ENCODE peak calls at places on chromosomes 11 and 22, in ten cellular contexts. One of them, this sample, is unnamed.
A peak's percentile ranks its signal among the peaks of the same experiment; 100 is the strongest.

GRCh38 chr22:50260801-50261614 is 475 bp downstream of the MAPK12 start:
- DNase-seq in Daoy: peak; percentile 76
- DNase-seq in GM06990: peak; percentile 68
- DNase-seq in left ventricle myocardium superior: peak; percentile 76
- DNase-seq in stimulated activated naive CD4-positive, alpha-beta T cell: no peak
- DNase-seq in cardiac septum: no peak
- DNase-seq in colonic mucosa: no peak
- DNase-seq in fibroblast of the conjunctiva: no peak
- DNase-seq in SHP77: no peak
- DNase-seq in cardiac fibroblast: peak; percentile 71
- DNase-seq in this sample: no peak

GRCh38 chr22:30262112-30262511 is 4.5 kb downstream of the OSM start:
- DNase-seq in fibroblast of the conjunctiva: no peak
- DNase-seq in colonic mucosa: no peak
- DNase-seq in SHP77: no peak
- DNase-seq in left ventricle myocardium superior: no peak
- DNase-seq in stimulated activated naive CD4-positive, alpha-beta T cell: no peak
- DNase-seq in cardiac fibroblast: no peak
- DNase-seq in cardiac septum: no peak
- DNase-seq in GM06990: no peak
- DNase-seq in Daoy: no peak
- DNase-seq in this sample: no peak

GRCh38 chr22:44883011-44883421 is 126.8 kb downstream of the PHF21B start:
- DNase-seq in colonic mucosa: no peak
- DNase-seq in stimulated activated naive CD4-positive, alpha-beta T cell: no peak
- DNase-seq in left ventricle myocardium superior: no peak
- DNase-seq in fibroblast of the conjunctiva: no peak
- DNase-seq in SHP77: no peak
- DNase-seq in GM06990: no peak
- DNase-seq in cardiac fibroblast: no peak
- DNase-seq in Daoy: no peak
- DNase-seq in cardiac septum: peak; percentile 41
- DNase-seq in this sample: no peak

GRCh38 chr22:30568137-30568805 is 6.2 kb downstream of the GAL3ST1 start:
- DNase-seq in GM06990: no peak
- DNase-seq in SHP77: no peak
- DNase-seq in fibroblast of the conjunctiva: no peak
- DNase-seq in cardiac septum: no peak
- DNase-seq in left ventricle myocardium superior: no peak
- DNase-seq in stimulated activated naive CD4-positive, alpha-beta T cell: no peak
- DNase-seq in Daoy: no peak
- DNase-seq in cardiac fibroblast: no peak
- DNase-seq in colonic mucosa: no peak
- DNase-seq in this sample: no peak

GRCh38 chr22:44410396-44411056 is 87.5 kb downstream of the RTL6 start:
- DNase-seq in fibroblast of the conjunctiva: no peak
- DNase-seq in Daoy: no peak
- DNase-seq in cardiac fibroblast: no peak
- DNase-seq in GM06990: no peak
- DNase-seq in cardiac septum: peak; percentile 76
- DNase-seq in stimulated activated naive CD4-positive, alpha-beta T cell: no peak
- DNase-seq in left ventricle myocardium superior: peak; percentile 70
- DNase-seq in colonic mucosa: no peak
- DNase-seq in SHP77: peak; percentile 58
- DNase-seq in this sample: no peak

GRCh38 chr11:113341388-113342165 is 27.2 kb downstream of the TTC12 start:
- DNase-seq in colonic mucosa: no peak
- DNase-seq in SHP77: no peak
- DNase-seq in fibroblast of the conjunctiva: no peak
- DNase-seq in stimulated activated naive CD4-positive, alpha-beta T cell: no peak
- DNase-seq in GM06990: no peak
- DNase-seq in left ventricle myocardium superior: no peak
- DNase-seq in Daoy: no peak
- DNase-seq in cardiac septum: no peak
- DNase-seq in cardiac fibroblast: peak; percentile 1
- DNase-seq in this sample: no peak

GRCh38 chr11:1504164-1504563 is 17.6 kb upstream of the MOB2 start:
- DNase-seq in GM06990: no peak
- DNase-seq in SHP77: no peak
- DNase-seq in fibroblast of the conjunctiva: no peak
- DNase-seq in left ventricle myocardium superior: no peak
- DNase-seq in cardiac fibroblast: no peak
- DNase-seq in stimulated activated naive CD4-positive, alpha-beta T cell: no peak
- DNase-seq in cardiac septum: no peak
- DNase-seq in colonic mucosa: no peak
- DNase-seq in Daoy: no peak
- DNase-seq in this sample: no peak

GRCh38 chr11:82872377-82873150 is 27.7 kb downstream of the PRCP start:
- DNase-seq in Daoy: no peak
- DNase-seq in stimulated activated naive CD4-positive, alpha-beta T cell: no peak
- DNase-seq in cardiac fibroblast: no peak
- DNase-seq in left ventricle myocardium superior: no peak
- DNase-seq in fibroblast of the conjunctiva: no peak
- DNase-seq in GM06990: no peak
- DNase-seq in cardiac septum: no peak
- DNase-seq in SHP77: no peak
- DNase-seq in colonic mucosa: no peak
- DNase-seq in this sample: no peak

GRCh38 chr22:20749453-20749852 is 24.5 kb upstream of the SERPIND1 start:
- DNase-seq in cardiac septum: no peak
- DNase-seq in SHP77: no peak
- DNase-seq in fibroblast of the conjunctiva: no peak
- DNase-seq in colonic mucosa: no peak
- DNase-seq in GM06990: no peak
- DNase-seq in cardiac fibroblast: no peak
- DNase-seq in stimulated activated naive CD4-positive, alpha-beta T cell: no peak
- DNase-seq in Daoy: no peak
- DNase-seq in left ventricle myocardium superior: no peak
- DNase-seq in this sample: no peak

GRCh38 chr11:8826901-8827560 is 84.0 kb upstream of the AKIP1 start:
- DNase-seq in fibroblast of the conjunctiva: no peak
- DNase-seq in colonic mucosa: no peak
- DNase-seq in stimulated activated naive CD4-positive, alpha-beta T cell: no peak
- DNase-seq in GM06990: no peak
- DNase-seq in cardiac fibroblast: no peak
- DNase-seq in SHP77: no peak
- DNase-seq in left ventricle myocardium superior: no peak
- DNase-seq in cardiac septum: no peak
- DNase-seq in Daoy: no peak
- DNase-seq in this sample: no peak

GRCh38 chr11:60428517-60428916 is 855 bp upstream of the MS4A5 start:
- DNase-seq in fibroblast of the conjunctiva: no peak
- DNase-seq in stimulated activated naive CD4-positive, alpha-beta T cell: no peak
- DNase-seq in GM06990: no peak
- DNase-seq in colonic mucosa: no peak
- DNase-seq in cardiac septum: no peak
- DNase-seq in Daoy: peak; percentile 83
- DNase-seq in SHP77: peak; percentile 50
- DNase-seq in left ventricle myocardium superior: no peak
- DNase-seq in cardiac fibroblast: peak; percentile 0
- DNase-seq in this sample: no peak

GRCh38 chr11:71343828-71344400 is 91.5 kb upstream of the SHANK2 start:
- DNase-seq in stimulated activated naive CD4-positive, alpha-beta T cell: no peak
- DNase-seq in cardiac fibroblast: no peak
- DNase-seq in fibroblast of the conjunctiva: no peak
- DNase-seq in SHP77: no peak
- DNase-seq in cardiac septum: no peak
- DNase-seq in GM06990: no peak
- DNase-seq in colonic mucosa: no peak
- DNase-seq in Daoy: no peak
- DNase-seq in left ventricle myocardium superior: no peak
- DNase-seq in this sample: no peak

GRCh38 chr11:129968611-129969419 is 33.8 kb downstream of the PRDM10 start:
- DNase-seq in left ventricle myocardium superior: no peak
- DNase-seq in cardiac septum: no peak
- DNase-seq in Daoy: no peak
- DNase-seq in SHP77: no peak
- DNase-seq in stimulated activated naive CD4-positive, alpha-beta T cell: no peak
- DNase-seq in GM06990: no peak
- DNase-seq in fibroblast of the conjunctiva: no peak
- DNase-seq in colonic mucosa: no peak
- DNase-seq in cardiac fibroblast: no peak
- DNase-seq in this sample: no peak

GRCh38 chr11:35141538-35141937 is 2.6 kb downstream of the CD44 start:
- DNase-seq in fibroblast of the conjunctiva: no peak
- DNase-seq in SHP77: no peak
- DNase-seq in colonic mucosa: peak; percentile 88
- DNase-seq in left ventricle myocardium superior: peak; percentile 62
- DNase-seq in Daoy: peak; percentile 50
- DNase-seq in cardiac fibroblast: no peak
- DNase-seq in cardiac septum: peak; percentile 84
- DNase-seq in stimulated activated naive CD4-positive, alpha-beta T cell: no peak
- DNase-seq in GM06990: no peak
- DNase-seq in this sample: no peak

GRCh38 chr22:46281866-46282678 is 14.3 kb downstream of the TTC38 start:
- DNase-seq in Daoy: no peak
- DNase-seq in stimulated activated naive CD4-positive, alpha-beta T cell: no peak
- DNase-seq in cardiac fibroblast: no peak
- DNase-seq in SHP77: no peak
- DNase-seq in colonic mucosa: no peak
- DNase-seq in cardiac septum: no peak
- DNase-seq in left ventricle myocardium superior: no peak
- DNase-seq in GM06990: no peak
- DNase-seq in fibroblast of the conjunctiva: no peak
- DNase-seq in this sample: no peak

GRCh38 chr22:38355275-38355674 is 38.0 kb upstream of the CSNK1E start:
- DNase-seq in cardiac septum: no peak
- DNase-seq in SHP77: no peak
- DNase-seq in left ventricle myocardium superior: no peak
- DNase-seq in stimulated activated naive CD4-positive, alpha-beta T cell: no peak
- DNase-seq in cardiac fibroblast: no peak
- DNase-seq in Daoy: no peak
- DNase-seq in GM06990: no peak
- DNase-seq in fibroblast of the conjunctiva: no peak
- DNase-seq in colonic mucosa: no peak
- DNase-seq in this sample: no peak

GRCh38 chr11:66856496-66857233 is at the start of gene LRFN4:
- DNase-seq in cardiac fibroblast: no peak
- DNase-seq in fibroblast of the conjunctiva: no peak
- DNase-seq in GM06990: no peak
- DNase-seq in cardiac septum: no peak
- DNase-seq in left ventricle myocardium superior: no peak
- DNase-seq in Daoy: peak; percentile 72
- DNase-seq in colonic mucosa: peak; percentile 57
- DNase-seq in stimulated activated naive CD4-positive, alpha-beta T cell: peak; percentile 44
- DNase-seq in SHP77: no peak
- DNase-seq in this sample: no peak

GRCh38 chr22:19844423-19845368 is 10.0 kb downstream of the GNB1L start:
- DNase-seq in SHP77: no peak
- DNase-seq in Daoy: peak; percentile 68
- DNase-seq in left ventricle myocardium superior: peak; percentile 68
- DNase-seq in GM06990: no peak
- DNase-seq in colonic mucosa: peak; percentile 22
- DNase-seq in fibroblast of the conjunctiva: no peak
- DNase-seq in cardiac septum: no peak
- DNase-seq in stimulated activated naive CD4-positive, alpha-beta T cell: peak; percentile 22
- DNase-seq in cardiac fibroblast: peak; percentile 45
- DNase-seq in this sample: peak; percentile 19

GRCh38 chr11:34308049-34308692 is 49.6 kb downstream of the ABTB2 start:
- DNase-seq in stimulated activated naive CD4-positive, alpha-beta T cell: no peak
- DNase-seq in colonic mucosa: no peak
- DNase-seq in left ventricle myocardium superior: no peak
- DNase-seq in Daoy: no peak
- DNase-seq in cardiac septum: no peak
- DNase-seq in cardiac fibroblast: peak; percentile 32
- DNase-seq in SHP77: no peak
- DNase-seq in GM06990: no peak
- DNase-seq in fibroblast of the conjunctiva: no peak
- DNase-seq in this sample: no peak

GRCh38 chr11:59918987-59919589 is 19.1 kb upstream of the OOSP1 start:
- DNase-seq in cardiac fibroblast: peak; percentile 81
- DNase-seq in GM06990: no peak
- DNase-seq in left ventricle myocardium superior: no peak
- DNase-seq in SHP77: peak; percentile 1
- DNase-seq in stimulated activated naive CD4-positive, alpha-beta T cell: no peak
- DNase-seq in colonic mucosa: peak; percentile 56
- DNase-seq in Daoy: peak; percentile 49
- DNase-seq in cardiac septum: no peak
- DNase-seq in fibroblast of the conjunctiva: peak; percentile 13
- DNase-seq in this sample: no peak

GRCh38 chr11:36618025-36618700 is 20.1 kb upstream of the RAG2 start:
- DNase-seq in left ventricle myocardium superior: no peak
- DNase-seq in SHP77: no peak
- DNase-seq in cardiac fibroblast: no peak
- DNase-seq in Daoy: no peak
- DNase-seq in GM06990: no peak
- DNase-seq in fibroblast of the conjunctiva: no peak
- DNase-seq in cardiac septum: no peak
- DNase-seq in colonic mucosa: no peak
- DNase-seq in stimulated activated naive CD4-positive, alpha-beta T cell: no peak
- DNase-seq in this sample: no peak

GRCh38 chr11:105111145-105111944 is 28.2 kb downstream of the CARD18 start:
- DNase-seq in cardiac fibroblast: no peak
- DNase-seq in fibroblast of the conjunctiva: no peak
- DNase-seq in Daoy: no peak
- DNase-seq in GM06990: no peak
- DNase-seq in cardiac septum: no peak
- DNase-seq in left ventricle myocardium superior: peak; percentile 19
- DNase-seq in colonic mucosa: no peak
- DNase-seq in SHP77: no peak
- DNase-seq in stimulated activated naive CD4-positive, alpha-beta T cell: no peak
- DNase-seq in this sample: no peak

GRCh38 chr11:86140334-86140733 is 71.5 kb upstream of the PICALM start:
- DNase-seq in colonic mucosa: no peak
- DNase-seq in GM06990: no peak
- DNase-seq in stimulated activated naive CD4-positive, alpha-beta T cell: no peak
- DNase-seq in cardiac septum: no peak
- DNase-seq in Daoy: no peak
- DNase-seq in left ventricle myocardium superior: no peak
- DNase-seq in SHP77: no peak
- DNase-seq in cardiac fibroblast: no peak
- DNase-seq in fibroblast of the conjunctiva: no peak
- DNase-seq in this sample: no peak

GRCh38 chr11:13375798-13376197 is 87.2 kb downstream of the BTBD10 start:
- DNase-seq in SHP77: no peak
- DNase-seq in stimulated activated naive CD4-positive, alpha-beta T cell: no peak
- DNase-seq in left ventricle myocardium superior: no peak
- DNase-seq in cardiac fibroblast: no peak
- DNase-seq in fibroblast of the conjunctiva: no peak
- DNase-seq in cardiac septum: no peak
- DNase-seq in colonic mucosa: no peak
- DNase-seq in Daoy: no peak
- DNase-seq in GM06990: no peak
- DNase-seq in this sample: no peak

GRCh38 chr22:42685941-42686666 is 34.6 kb downstream of the A4GALT start:
- DNase-seq in colonic mucosa: peak; percentile 54
- DNase-seq in Daoy: no peak
- DNase-seq in stimulated activated naive CD4-positive, alpha-beta T cell: no peak
- DNase-seq in SHP77: no peak
- DNase-seq in left ventricle myocardium superior: peak; percentile 86
- DNase-seq in GM06990: no peak
- DNase-seq in cardiac septum: peak; percentile 89
- DNase-seq in fibroblast of the conjunctiva: peak; percentile 67
- DNase-seq in cardiac fibroblast: no peak
- DNase-seq in this sample: no peak

GRCh38 chr11:26901162-26901561 is 92.8 kb upstream of the FIBIN start:
- DNase-seq in SHP77: no peak
- DNase-seq in GM06990: no peak
- DNase-seq in stimulated activated naive CD4-positive, alpha-beta T cell: no peak
- DNase-seq in Daoy: no peak
- DNase-seq in cardiac septum: no peak
- DNase-seq in fibroblast of the conjunctiva: no peak
- DNase-seq in left ventricle myocardium superior: no peak
- DNase-seq in colonic mucosa: no peak
- DNase-seq in cardiac fibroblast: peak; percentile 16
- DNase-seq in this sample: peak; percentile 8

GRCh38 chr11:134124660-134125451 is 56.0 kb downstream of the JAM3 start:
- DNase-seq in left ventricle myocardium superior: peak; percentile 79
- DNase-seq in cardiac septum: no peak
- DNase-seq in cardiac fibroblast: peak; percentile 76
- DNase-seq in SHP77: no peak
- DNase-seq in GM06990: no peak
- DNase-seq in stimulated activated naive CD4-positive, alpha-beta T cell: no peak
- DNase-seq in Daoy: peak; percentile 48
- DNase-seq in fibroblast of the conjunctiva: no peak
- DNase-seq in colonic mucosa: no peak
- DNase-seq in this sample: no peak

GRCh38 chr11:14029971-14030531 is 67.5 kb downstream of the SPON1 start:
- DNase-seq in Daoy: peak; percentile 81
- DNase-seq in stimulated activated naive CD4-positive, alpha-beta T cell: no peak
- DNase-seq in left ventricle myocardium superior: peak; percentile 84
- DNase-seq in cardiac septum: peak; percentile 86
- DNase-seq in GM06990: no peak
- DNase-seq in cardiac fibroblast: peak; percentile 31
- DNase-seq in colonic mucosa: peak; percentile 67
- DNase-seq in fibroblast of the conjunctiva: peak; percentile 36
- DNase-seq in SHP77: no peak
- DNase-seq in this sample: peak; percentile 40

This sample was measured in AG09319.